ENCODE peak calls at places on chromosomes 16 and 17, in ten cellular contexts. One of them, this sample, is unnamed.

GRCh38 chr16:81243927-81244326 is 5.4 kb downstream of the BCO1 start:
- DNase-seq in fibroblast of villous mesenchyme: no peak
- DNase-seq in gastrocnemius medialis: no peak
- DNase-seq in AG10803: no peak
- DNase-seq in mammary epithelial cell: no peak
- DNase-seq in GM12878: no peak
- DNase-seq in IMR-90: no peak
- DNase-seq in PC-9: no peak
- DNase-seq in ovary: no peak
- DNase-seq in AG09309: no peak
- DNase-seq in this sample: no peak

GRCh38 chr17:56142325-56142724 is 10.9 kb upstream of the ANKFN1 start:
- DNase-seq in AG10803: peak
- DNase-seq in GM12878: no peak
- DNase-seq in PC-9: no peak
- DNase-seq in fibroblast of villous mesenchyme: peak
- DNase-seq in ovary: no peak
- DNase-seq in AG09309: peak
- DNase-seq in IMR-90: peak
- DNase-seq in mammary epithelial cell: peak
- DNase-seq in gastrocnemius medialis: no peak
- DNase-seq in this sample: peak

GRCh38 chr17:1608676-1609075 is 20.0 kb downstream of the SLC43A2 start:
- DNase-seq in AG09309: no peak
- DNase-seq in ovary: no peak
- DNase-seq in mammary epithelial cell: peak
- DNase-seq in fibroblast of villous mesenchyme: no peak
- DNase-seq in PC-9: no peak
- DNase-seq in GM12878: no peak
- DNase-seq in AG10803: no peak
- DNase-seq in gastrocnemius medialis: no peak
- DNase-seq in IMR-90: peak
- DNase-seq in this sample: no peak

GRCh38 chr16:86363057-86363490 is 147.3 kb upstream of the FOXF1 start:
- DNase-seq in fibroblast of villous mesenchyme: peak
- DNase-seq in ovary: no peak
- DNase-seq in mammary epithelial cell: peak
- DNase-seq in IMR-90: peak
- DNase-seq in gastrocnemius medialis: no peak
- DNase-seq in AG09309: peak
- DNase-seq in PC-9: no peak
- DNase-seq in AG10803: peak
- DNase-seq in GM12878: no peak
- DNase-seq in this sample: peak

GRCh38 chr17:6172642-6173330 is 102.6 kb downstream of the WSCD1 start:
- DNase-seq in PC-9: no peak
- DNase-seq in GM12878: no peak
- DNase-seq in IMR-90: no peak
- DNase-seq in AG09309: no peak
- DNase-seq in mammary epithelial cell: no peak
- DNase-seq in AG10803: no peak
- DNase-seq in fibroblast of villous mesenchyme: no peak
- DNase-seq in ovary: no peak
- DNase-seq in gastrocnemius medialis: no peak
- DNase-seq in this sample: no peak

GRCh38 chr17:83179378-83179777 is 100.0 kb downstream of the METRNL start:
- DNase-seq in mammary epithelial cell: no peak
- DNase-seq in ovary: peak
- DNase-seq in PC-9: no peak
- DNase-seq in GM12878: no peak
- DNase-seq in IMR-90: no peak
- DNase-seq in gastrocnemius medialis: no peak
- DNase-seq in AG10803: no peak
- DNase-seq in AG09309: no peak
- DNase-seq in fibroblast of villous mesenchyme: no peak
- DNase-seq in this sample: no peak

GRCh38 chr16:31071861-31072260 is 2.2 kb downstream of the ZNF668 start:
- DNase-seq in IMR-90: peak
- DNase-seq in ovary: no peak
- DNase-seq in AG10803: peak
- DNase-seq in PC-9: no peak
- DNase-seq in AG09309: peak
- DNase-seq in mammary epithelial cell: peak
- DNase-seq in GM12878: no peak
- DNase-seq in fibroblast of villous mesenchyme: peak
- DNase-seq in gastrocnemius medialis: no peak
- DNase-seq in this sample: peak

GRCh38 chr16:11996433-11997174 is 20.1 kb downstream of the SNX29 start:
- DNase-seq in IMR-90: no peak
- DNase-seq in mammary epithelial cell: no peak
- DNase-seq in fibroblast of villous mesenchyme: no peak
- DNase-seq in AG09309: no peak
- DNase-seq in AG10803: no peak
- DNase-seq in gastrocnemius medialis: no peak
- DNase-seq in GM12878: no peak
- DNase-seq in PC-9: no peak
- DNase-seq in ovary: no peak
- DNase-seq in this sample: no peak

GRCh38 chr16:62036101-62036806 is at the start of gene CDH8:
- DNase-seq in ovary: no peak
- DNase-seq in AG10803: peak
- DNase-seq in AG09309: no peak
- DNase-seq in PC-9: no peak
- DNase-seq in mammary epithelial cell: peak
- DNase-seq in gastrocnemius medialis: no peak
- DNase-seq in IMR-90: no peak
- DNase-seq in fibroblast of villous mesenchyme: no peak
- DNase-seq in GM12878: no peak
- DNase-seq in this sample: peak

GRCh38 chr16:62033065-62033464 is 3.2 kb downstream of the CDH8 start:
- DNase-seq in IMR-90: no peak
- DNase-seq in gastrocnemius medialis: no peak
- DNase-seq in GM12878: no peak
- DNase-seq in ovary: no peak
- DNase-seq in AG09309: no peak
- DNase-seq in fibroblast of villous mesenchyme: no peak
- DNase-seq in AG10803: no peak
- DNase-seq in mammary epithelial cell: no peak
- DNase-seq in PC-9: no peak
- DNase-seq in this sample: no peak

GRCh38 chr16:62036807-62037135 is 533 bp upstream of the CDH8 start:
- DNase-seq in fibroblast of villous mesenchyme: no peak
- DNase-seq in ovary: no peak
- DNase-seq in mammary epithelial cell: no peak
- DNase-seq in AG09309: no peak
- DNase-seq in GM12878: no peak
- DNase-seq in AG10803: no peak
- DNase-seq in IMR-90: no peak
- DNase-seq in gastrocnemius medialis: no peak
- DNase-seq in PC-9: no peak
- DNase-seq in this sample: no peak

GRCh38 chr16:62035115-62036092 is 834 bp downstream of the CDH8 start:
- DNase-seq in mammary epithelial cell: no peak
- DNase-seq in GM12878: no peak
- DNase-seq in fibroblast of villous mesenchyme: no peak
- DNase-seq in PC-9: no peak
- DNase-seq in AG10803: no peak
- DNase-seq in AG09309: no peak
- DNase-seq in ovary: no peak
- DNase-seq in gastrocnemius medialis: no peak
- DNase-seq in IMR-90: no peak
- DNase-seq in this sample: no peak

GRCh38 chr16:62034236-62035114 is 1.8 kb downstream of the CDH8 start:
- DNase-seq in IMR-90: no peak
- DNase-seq in fibroblast of villous mesenchyme: no peak
- DNase-seq in gastrocnemius medialis: no peak
- DNase-seq in AG09309: no peak
- DNase-seq in mammary epithelial cell: no peak
- DNase-seq in PC-9: no peak
- DNase-seq in ovary: no peak
- DNase-seq in GM12878: no peak
- DNase-seq in AG10803: no peak
- DNase-seq in this sample: no peak
- H3K4me3 ChIP-seq in IMR-90: no peak
- H3K4me3 ChIP-seq in fibroblast of villous mesenchyme: no peak
- H3K4me3 ChIP-seq in gastrocnemius medialis: peak
- H3K4me3 ChIP-seq in AG09309: no peak
- H3K4me3 ChIP-seq in mammary epithelial cell: peak
- H3K4me3 ChIP-seq in PC-9: no peak
- H3K4me3 ChIP-seq in ovary: no peak
- H3K4me3 ChIP-seq in GM12878: no peak
- H3K4me3 ChIP-seq in AG10803: peak
- H3K4me3 ChIP-seq in this sample: no peak

GRCh38 chr17:36652716-36653115 is 51.3 kb downstream of the MRM1 start:
- DNase-seq in fibroblast of villous mesenchyme: no peak
- DNase-seq in IMR-90: no peak
- DNase-seq in PC-9: peak
- DNase-seq in gastrocnemius medialis: no peak
- DNase-seq in ovary: no peak
- DNase-seq in AG09309: no peak
- DNase-seq in GM12878: no peak
- DNase-seq in mammary epithelial cell: no peak
- DNase-seq in AG10803: no peak
- DNase-seq in this sample: no peak

GRCh38 chr17:36645358-36645757 is 44.0 kb downstream of the MRM1 start:
- DNase-seq in GM12878: no peak
- DNase-seq in PC-9: no peak
- DNase-seq in IMR-90: no peak
- DNase-seq in mammary epithelial cell: no peak
- DNase-seq in gastrocnemius medialis: no peak
- DNase-seq in AG09309: no peak
- DNase-seq in fibroblast of villous mesenchyme: no peak
- DNase-seq in ovary: no peak
- DNase-seq in AG10803: no peak
- DNase-seq in this sample: no peak

GRCh38 chr17:36643086-36643685 is 41.8 kb downstream of the MRM1 start:
- DNase-seq in mammary epithelial cell: no peak
- DNase-seq in AG10803: no peak
- DNase-seq in fibroblast of villous mesenchyme: no peak
- DNase-seq in PC-9: no peak
- DNase-seq in AG09309: no peak
- DNase-seq in ovary: no peak
- DNase-seq in GM12878: no peak
- DNase-seq in IMR-90: no peak
- DNase-seq in gastrocnemius medialis: no peak
- DNase-seq in this sample: no peak

GRCh38 chr17:36650096-36650764 is 48.8 kb downstream of the MRM1 start:
- DNase-seq in gastrocnemius medialis: no peak
- DNase-seq in AG09309: no peak
- DNase-seq in PC-9: no peak
- DNase-seq in ovary: no peak
- DNase-seq in fibroblast of villous mesenchyme: no peak
- DNase-seq in GM12878: no peak
- DNase-seq in IMR-90: no peak
- DNase-seq in mammary epithelial cell: no peak
- DNase-seq in AG10803: no peak
- DNase-seq in this sample: no peak

DNA sequence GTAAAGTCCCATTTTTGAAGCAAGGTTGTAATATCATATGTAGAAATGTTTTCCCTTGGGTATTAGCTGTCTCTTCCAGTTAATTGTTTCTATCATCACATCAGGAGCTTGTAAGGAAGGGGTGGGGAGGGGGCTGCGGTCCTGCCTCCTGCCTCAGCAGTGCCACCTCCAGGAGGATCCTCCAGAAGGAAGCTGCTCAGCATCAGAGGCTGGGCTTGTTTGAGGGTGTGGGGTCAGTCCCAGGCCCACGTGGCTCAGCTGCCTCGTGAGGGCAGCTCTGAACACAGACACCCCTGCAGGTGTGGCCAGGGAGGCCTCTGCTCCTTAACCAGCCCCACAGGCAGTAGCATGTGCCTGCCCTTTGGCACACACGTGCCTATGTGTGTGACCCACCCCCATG is 46.2 kb downstream of the MRM1 start:
- DNase-seq in AG10803: no peak
- DNase-seq in mammary epithelial cell: no peak
- DNase-seq in IMR-90: no peak
- DNase-seq in PC-9: no peak
- DNase-seq in ovary: no peak
- DNase-seq in GM12878: no peak
- DNase-seq in fibroblast of villous mesenchyme: no peak
- DNase-seq in gastrocnemius medialis: no peak
- DNase-seq in AG09309: no peak
- DNase-seq in this sample: no peak
- TF ChIP-seq CTCF in AG10803: no peak
- TF ChIP-seq CTCF in mammary epithelial cell: peak
- TF ChIP-seq CTCF in IMR-90: no peak
- TF ChIP-seq CTCF in PC-9: no peak
- TF ChIP-seq CTCF in ovary: no peak
- TF ChIP-seq CTCF in GM12878: no peak
- TF ChIP-seq CTCF in fibroblast of villous mesenchyme: no peak
- TF ChIP-seq CTCF in gastrocnemius medialis: no peak
- TF ChIP-seq CTCF in AG09309: no peak
- TF ChIP-seq CTCF in this sample: no peak

DNA sequence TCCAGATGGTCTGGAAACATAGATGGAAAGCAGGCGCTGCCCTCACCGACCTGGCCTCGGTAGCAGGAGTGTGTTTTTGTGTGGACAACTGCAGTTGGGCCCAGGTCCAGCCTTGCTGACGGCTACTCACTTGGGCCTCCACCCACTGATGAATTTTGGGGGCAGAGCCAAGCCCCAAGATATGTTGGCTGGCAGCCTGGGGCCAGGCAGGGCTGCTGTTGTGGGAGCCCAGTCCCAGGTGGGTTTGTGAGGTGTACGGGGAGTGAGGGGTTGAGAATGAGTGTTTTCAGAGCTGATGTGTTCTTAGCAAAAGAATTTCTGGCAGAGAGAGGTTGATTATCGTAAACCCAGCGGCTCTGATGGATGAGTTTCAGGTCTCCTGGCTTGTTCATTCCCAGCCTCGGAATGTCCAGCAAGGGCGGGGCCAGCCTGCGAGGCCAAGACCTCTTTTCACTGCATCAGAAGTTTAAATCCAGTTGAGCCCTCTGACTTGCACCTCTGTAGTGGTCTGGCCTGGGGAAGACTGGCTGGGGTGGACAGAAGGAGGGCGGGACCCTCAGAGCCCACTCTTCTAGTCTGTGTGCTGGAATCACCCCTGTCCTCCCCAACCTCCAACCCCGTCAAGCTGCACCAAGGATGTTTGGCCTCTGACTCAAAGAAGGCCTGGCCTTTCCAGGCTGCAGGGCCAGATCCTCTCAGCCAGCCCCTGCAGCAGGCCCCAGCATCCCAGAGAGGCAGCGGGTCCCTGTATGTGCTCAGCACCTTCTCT is 179.8 kb downstream of the RAB11FIP4 start:
- DNase-seq in AG10803: peak
- DNase-seq in GM12878: no peak
- DNase-seq in ovary: peak
- DNase-seq in PC-9: peak
- DNase-seq in AG09309: no peak
- DNase-seq in gastrocnemius medialis: peak
- DNase-seq in fibroblast of villous mesenchyme: peak
- DNase-seq in mammary epithelial cell: peak
- DNase-seq in IMR-90: peak
- DNase-seq in this sample: peak
- H3K4me3 ChIP-seq in AG10803: peak
- H3K4me3 ChIP-seq in GM12878: no peak
- H3K4me3 ChIP-seq in ovary: no peak
- H3K4me3 ChIP-seq in PC-9: no peak
- H3K4me3 ChIP-seq in AG09309: no peak
- H3K4me3 ChIP-seq in gastrocnemius medialis: no peak
- H3K4me3 ChIP-seq in fibroblast of villous mesenchyme: no peak
- H3K4me3 ChIP-seq in mammary epithelial cell: no peak
- H3K4me3 ChIP-seq in IMR-90: no peak
- H3K4me3 ChIP-seq in this sample: no peak

GRCh38 chr16:5077304-5077703 is 5.7 kb downstream of the ALG1 start:
- DNase-seq in AG09309: no peak
- DNase-seq in mammary epithelial cell: no peak
- DNase-seq in IMR-90: no peak
- DNase-seq in GM12878: no peak
- DNase-seq in PC-9: no peak
- DNase-seq in gastrocnemius medialis: no peak
- DNase-seq in AG10803: no peak
- DNase-seq in ovary: no peak
- DNase-seq in fibroblast of villous mesenchyme: no peak
- DNase-seq in this sample: no peak
- TF ChIP-seq CTCF in AG09309: no peak
- TF ChIP-seq CTCF in mammary epithelial cell: no peak
- TF ChIP-seq CTCF in IMR-90: no peak
- TF ChIP-seq CTCF in GM12878: no peak
- TF ChIP-seq CTCF in PC-9: no peak
- TF ChIP-seq CTCF in gastrocnemius medialis: no peak
- TF ChIP-seq CTCF in AG10803: no peak
- TF ChIP-seq CTCF in ovary: no peak
- TF ChIP-seq CTCF in fibroblast of villous mesenchyme: no peak
- TF ChIP-seq CTCF in this sample: no peak

This sample was measured in foreskin fibroblast.